ENCODE peak calls at places on chromosomes 13 and 19, in six cellular contexts. One of them, this sample, is unnamed.

GRCh38 chr13:23928985-23929384 is 31.7 kb upstream of the C1QTNF9B start:
- DNase-seq in NCI-H510A treated with DMSO at 0.1 percent for 48 hours: no peak
- DNase-seq in Kasumi-1: no peak
- DNase-seq in tibial nerve: no peak
- DNase-seq in AG04450: peak; percentile 42
- DNase-seq in stimulated activated naive CD4-positive, alpha-beta T cell: no peak
- DNase-seq in this sample: peak; percentile 26

GRCh38 chr13:79659161-79659560 is 178.2 kb downstream of the NDFIP2 start:
- DNase-seq in NCI-H510A treated with DMSO at 0.1 percent for 48 hours: no peak
- DNase-seq in Kasumi-1: peak; percentile 72
- DNase-seq in tibial nerve: no peak
- DNase-seq in AG04450: no peak
- DNase-seq in stimulated activated naive CD4-positive, alpha-beta T cell: no peak
- DNase-seq in this sample: no peak

GRCh38 chr13:97119899-97120745 is 102.0 kb upstream of the MBNL2 start:
- DNase-seq in NCI-H510A treated with DMSO at 0.1 percent for 48 hours: no peak
- DNase-seq in Kasumi-1: no peak
- DNase-seq in tibial nerve: no peak
- DNase-seq in AG04450: no peak
- DNase-seq in stimulated activated naive CD4-positive, alpha-beta T cell: no peak
- DNase-seq in this sample: no peak

GRCh38 chr13:80033286-80033685 is 307.6 kb downstream of the SPRY2 start:
- DNase-seq in NCI-H510A treated with DMSO at 0.1 percent for 48 hours: no peak
- DNase-seq in Kasumi-1: no peak
- DNase-seq in tibial nerve: no peak
- DNase-seq in AG04450: no peak
- DNase-seq in stimulated activated naive CD4-positive, alpha-beta T cell: no peak
- DNase-seq in this sample: no peak

GRCh38 chr19:30117636-30118145 is 175.7 kb downstream of the URI1 start:
- DNase-seq in NCI-H510A treated with DMSO at 0.1 percent for 48 hours: no peak
- DNase-seq in Kasumi-1: no peak
- DNase-seq in tibial nerve: no peak
- DNase-seq in AG04450: no peak
- DNase-seq in stimulated activated naive CD4-positive, alpha-beta T cell: no peak
- DNase-seq in this sample: no peak

GRCh38 chr13:111245781-111246384 is 74.6 kb upstream of the TEX29 start:
- DNase-seq in NCI-H510A treated with DMSO at 0.1 percent for 48 hours: no peak
- DNase-seq in Kasumi-1: no peak
- DNase-seq in tibial nerve: no peak
- DNase-seq in AG04450: no peak
- DNase-seq in stimulated activated naive CD4-positive, alpha-beta T cell: no peak
- DNase-seq in this sample: no peak

GRCh38 chr19:30385666-30386065 is 13.5 kb downstream of the ZNF536 start:
- DNase-seq in NCI-H510A treated with DMSO at 0.1 percent for 48 hours: no peak
- DNase-seq in Kasumi-1: no peak
- DNase-seq in tibial nerve: no peak
- DNase-seq in AG04450: no peak
- DNase-seq in stimulated activated naive CD4-positive, alpha-beta T cell: no peak
- DNase-seq in this sample: no peak

GRCh38 chr13:101576977-101577376 is 124.5 kb downstream of the ITGBL1 start:
- DNase-seq in NCI-H510A treated with DMSO at 0.1 percent for 48 hours: no peak
- DNase-seq in Kasumi-1: no peak
- DNase-seq in tibial nerve: no peak
- DNase-seq in AG04450: no peak
- DNase-seq in stimulated activated naive CD4-positive, alpha-beta T cell: no peak
- DNase-seq in this sample: no peak

GRCh38 chr13:113351514-113352026 is 12.4 kb downstream of the GRTP1 start:
- DNase-seq in NCI-H510A treated with DMSO at 0.1 percent for 48 hours: no peak
- DNase-seq in Kasumi-1: no peak
- DNase-seq in tibial nerve: no peak
- DNase-seq in AG04450: no peak
- DNase-seq in stimulated activated naive CD4-positive, alpha-beta T cell: no peak
- DNase-seq in this sample: no peak

GRCh38 chr19:30669329-30670010 is 297.3 kb downstream of the ZNF536 start:
- DNase-seq in NCI-H510A treated with DMSO at 0.1 percent for 48 hours: peak; percentile 4
- DNase-seq in Kasumi-1: peak; percentile 25
- DNase-seq in tibial nerve: peak; percentile 80
- DNase-seq in AG04450: no peak
- DNase-seq in stimulated activated naive CD4-positive, alpha-beta T cell: no peak
- DNase-seq in this sample: peak; percentile 31

GRCh38 chr19:8935460-8935859 is 74.7 kb downstream of the MUC16 start:
- DNase-seq in NCI-H510A treated with DMSO at 0.1 percent for 48 hours: no peak
- DNase-seq in Kasumi-1: no peak
- DNase-seq in tibial nerve: no peak
- DNase-seq in AG04450: no peak
- DNase-seq in stimulated activated naive CD4-positive, alpha-beta T cell: no peak
- DNase-seq in this sample: peak; percentile 54

GRCh38 chr19:33700408-33700757 is 78.6 kb downstream of the CHST8 start:
- DNase-seq in NCI-H510A treated with DMSO at 0.1 percent for 48 hours: no peak
- DNase-seq in Kasumi-1: no peak
- DNase-seq in tibial nerve: no peak
- DNase-seq in AG04450: no peak
- DNase-seq in stimulated activated naive CD4-positive, alpha-beta T cell: no peak
- DNase-seq in this sample: no peak

GRCh38 chr19:5727453-5728050 is 7.1 kb downstream of the CATSPERD start:
- DNase-seq in NCI-H510A treated with DMSO at 0.1 percent for 48 hours: no peak
- DNase-seq in Kasumi-1: no peak
- DNase-seq in tibial nerve: no peak
- DNase-seq in AG04450: no peak
- DNase-seq in stimulated activated naive CD4-positive, alpha-beta T cell: no peak
- DNase-seq in this sample: no peak

GRCh38 chr19:51107406-51108065 is 673 bp downstream of the CTU1 start:
- DNase-seq in NCI-H510A treated with DMSO at 0.1 percent for 48 hours: no peak
- DNase-seq in Kasumi-1: peak; percentile 37
- DNase-seq in tibial nerve: peak; percentile 8
- DNase-seq in AG04450: no peak
- DNase-seq in stimulated activated naive CD4-positive, alpha-beta T cell: no peak
- DNase-seq in this sample: no peak

GRCh38 chr13:33799950-33800592 is 17.9 kb upstream of the RFC3 start:
- DNase-seq in NCI-H510A treated with DMSO at 0.1 percent for 48 hours: no peak
- DNase-seq in Kasumi-1: peak; percentile 24
- DNase-seq in tibial nerve: no peak
- DNase-seq in AG04450: no peak
- DNase-seq in stimulated activated naive CD4-positive, alpha-beta T cell: no peak
- DNase-seq in this sample: no peak

GRCh38 chr19:34049944-34050343 is 122.4 kb upstream of the LSM14A start:
- DNase-seq in NCI-H510A treated with DMSO at 0.1 percent for 48 hours: no peak
- DNase-seq in Kasumi-1: no peak
- DNase-seq in tibial nerve: no peak
- DNase-seq in AG04450: no peak
- DNase-seq in stimulated activated naive CD4-positive, alpha-beta T cell: no peak
- DNase-seq in this sample: no peak

GRCh38 chr19:41193420-41194156 is 569 bp downstream of the CYP2S1 start:
- DNase-seq in NCI-H510A treated with DMSO at 0.1 percent for 48 hours: no peak
- DNase-seq in Kasumi-1: no peak
- DNase-seq in tibial nerve: no peak
- DNase-seq in AG04450: no peak
- DNase-seq in stimulated activated naive CD4-positive, alpha-beta T cell: no peak
- DNase-seq in this sample: peak; percentile 39

GRCh38 chr13:70890289-70890688 is 782.0 kb upstream of the KLHL1 start:
- DNase-seq in NCI-H510A treated with DMSO at 0.1 percent for 48 hours: no peak
- DNase-seq in Kasumi-1: no peak
- DNase-seq in tibial nerve: no peak
- DNase-seq in AG04450: no peak
- DNase-seq in stimulated activated naive CD4-positive, alpha-beta T cell: no peak
- DNase-seq in this sample: no peak

GRCh38 chr13:110699148-110700145 is 6.5 kb downstream of the CARS2 start:
- DNase-seq in NCI-H510A treated with DMSO at 0.1 percent for 48 hours: no peak
- DNase-seq in Kasumi-1: no peak
- DNase-seq in tibial nerve: no peak
- DNase-seq in AG04450: no peak
- DNase-seq in stimulated activated naive CD4-positive, alpha-beta T cell: no peak
- DNase-seq in this sample: no peak

GRCh38 chr19:15850385-15850784 is 34.9 kb upstream of the OR10H1 start:
- DNase-seq in NCI-H510A treated with DMSO at 0.1 percent for 48 hours: no peak
- DNase-seq in Kasumi-1: no peak
- DNase-seq in tibial nerve: no peak
- DNase-seq in AG04450: no peak
- DNase-seq in stimulated activated naive CD4-positive, alpha-beta T cell: no peak
- DNase-seq in this sample: no peak

GRCh38 chr19:3443840-3444694 is 36.3 kb downstream of the SMIM24 start:
- DNase-seq in NCI-H510A treated with DMSO at 0.1 percent for 48 hours: no peak
- DNase-seq in Kasumi-1: peak; percentile 94
- DNase-seq in tibial nerve: no peak
- DNase-seq in AG04450: no peak
- DNase-seq in stimulated activated naive CD4-positive, alpha-beta T cell: no peak
- DNase-seq in this sample: no peak

GRCh38 chr19:44212865-44213346 is 574 bp downstream of the ZNF227 start:
- DNase-seq in NCI-H510A treated with DMSO at 0.1 percent for 48 hours: peak; percentile 25
- DNase-seq in Kasumi-1: peak; percentile 45
- DNase-seq in tibial nerve: no peak
- DNase-seq in AG04450: no peak
- DNase-seq in stimulated activated naive CD4-positive, alpha-beta T cell: no peak
- DNase-seq in this sample: no peak

GRCh38 chr13:30355405-30355741 is 48.0 kb upstream of the KATNAL1 start:
- DNase-seq in NCI-H510A treated with DMSO at 0.1 percent for 48 hours: no peak
- DNase-seq in Kasumi-1: peak; percentile 31
- DNase-seq in tibial nerve: no peak
- DNase-seq in AG04450: no peak
- DNase-seq in stimulated activated naive CD4-positive, alpha-beta T cell: no peak
- DNase-seq in this sample: no peak

This sample was measured in Caki2.